ENCODE peak calls at places on chromosomes 16 and 17, in six cellular contexts. X is AG04450, D is coronary artery, F is iris pigment epithelial cell, A is EH, V is type B pancreatic cell. E is an unnamed sample.

GRCh38 chr17:81387235-81388060 is 7.8 kb upstream of the BAHCC1 start:
- DNase-seq in X (no peak), A (peak; percentile 74), V (no peak), F (peak; percentile 44), D (no peak), E (peak; percentile 38)

GRCh38 chr16:5030251-5030870 is 3.4 kb downstream of the NAGPA start:
- DNase-seq in A (no peak), D (no peak), X (no peak), F (no peak), V (no peak), E (no peak)

GRCh38 chr17:56665864-56666263 is 72.4 kb downstream of the NOG start:
- DNase-seq in X (no peak), D (no peak), F (no peak), V (no peak), A (no peak), E (no peak)

GRCh38 chr17:76943781-76944213 is 75.6 kb downstream of the MGAT5B start:
- DNase-seq in D (no peak), V (no peak), A (no peak), X (no peak), F (no peak), E (no peak)

GRCh38 chr16:54446639-54447038 is 160.1 kb upstream of the IRX3 start:
- DNase-seq in A (peak; percentile 98), V (no peak), D (peak; percentile 77), X (no peak), F (peak; percentile 85), E (peak; percentile 71)

GRCh38 chr17:50049636-50050035 is 6.3 kb upstream of the ITGA3 start:
- DNase-seq in D (no peak), V (no peak), X (no peak), A (peak; percentile 50), F (no peak), E (no peak)

GRCh38 chr17:3821101-3821500 is 20.1 kb upstream of the ITGAE start:
- DNase-seq in A (no peak), V (no peak), D (no peak), F (no peak), X (no peak), E (no peak)

GRCh38 chr17:35188111-35188510 is 6.1 kb downstream of the SLC35G3 start:
- DNase-seq in A (no peak), F (no peak), D (no peak), X (no peak), V (no peak), E (no peak)

GRCh38 chr16:54136276-54136625 is 150.3 kb downstream of the IRX3 start:
- DNase-seq in V (no peak), X (no peak), F (peak; percentile 66), A (no peak), D (no peak), E (no peak)

GRCh38 chr16:56202036-56202435 is 10.7 kb downstream of the GNAO1 start:
- DNase-seq in X (no peak), F (peak; percentile 14), V (no peak), D (no peak), A (peak; percentile 85), E (no peak)

GRCh38 chr16:84661418-84662060 is 13.2 kb downstream of the KLHL36 start:
- DNase-seq in V (no peak), A (no peak), D (no peak), F (no peak), X (no peak), E (no peak)

GRCh38 chr17:74190807-74191206 is 12.7 kb upstream of the RPL38 start:
- DNase-seq in A (peak; percentile 38), X (no peak), F (no peak), V (no peak), D (no peak), E (no peak)

E was measured in choroid plexus epithelial cell.